ENCODE peak calls at places on chromosome 12, in eight cellular contexts. V, E, F, P, Y, R, J and A are unnamed samples.

GRCh38 chr12:131101006-131101405 is 147.3 kb downstream of the ADGRD1 start:
- DNase-seq in F (no peak), P (no peak), J (peak), Y (no peak), R (no peak), V (no peak), E (no peak), A (no peak)

GRCh38 chr12:110846615-110847566 is at the start of gene CCDC63:
- DNase-seq in Y (peak), E (peak), P (peak), V (peak), J (peak), R (no peak), F (peak), A (no peak)

GRCh38 chr12:52055781-52056711 is 4.8 kb downstream of the NR4A1 start:
- DNase-seq in Y (no peak), J (peak), F (no peak), V (no peak), R (peak), E (no peak), P (no peak), A (no peak)

GRCh38 chr12:80045594-80045993 is 53.7 kb upstream of the OTOGL start:
- DNase-seq in V (no peak), Y (no peak), R (peak), J (no peak), P (no peak), F (no peak), E (no peak), A (peak)

GRCh38 chr12:3380200-3381020 is 110.6 kb upstream of the PRMT8 start:
- DNase-seq in V (no peak), R (no peak), F (no peak), P (no peak), Y (no peak), E (no peak), J (peak), A (no peak)

GRCh38 chr12:116565963-116566362 is 6.8 kb downstream of the MAP1LC3B2 start:
- DNase-seq in Y (no peak), R (no peak), J (no peak), E (no peak), P (no peak), V (no peak), F (no peak), A (no peak)

GRCh38 chr12:6316921-6317692 is 6.6 kb downstream of the PLEKHG6 start:
- DNase-seq in R (no peak), F (no peak), P (no peak), V (no peak), J (no peak), Y (no peak), E (no peak), A (no peak)

GRCh38 chr12:109538191-109538863 is 35.0 kb downstream of the MMAB start:
- DNase-seq in F (no peak), E (no peak), P (no peak), Y (no peak), R (no peak), V (no peak), J (no peak), A (no peak)

GRCh38 chr12:52241205-52241842 is 8.3 kb downstream of the KRT7 start:
- DNase-seq in Y (no peak), R (peak), P (no peak), E (no peak), V (no peak), J (no peak), F (no peak), A (no peak)

GRCh38 chr12:31009976-31010375 is 63.7 kb upstream of the DDX11 start:
- DNase-seq in Y (no peak), V (no peak), P (no peak), R (no peak), E (no peak), F (no peak), J (no peak), A (no peak)

GRCh38 chr12:31008961-31009840 is 64.5 kb upstream of the DDX11 start:
- DNase-seq in R (no peak), F (no peak), Y (no peak), J (no peak), P (no peak), E (no peak), V (no peak), A (no peak)

GRCh38 chr12:31015215-31015614 is 58.4 kb upstream of the DDX11 start:
- DNase-seq in R (no peak), Y (no peak), P (no peak), E (no peak), V (no peak), F (no peak), J (no peak), A (no peak)

GRCh38 chr12:31011336-31011735 is 62.3 kb upstream of the DDX11 start:
- DNase-seq in P (no peak), Y (no peak), V (no peak), J (no peak), R (no peak), E (no peak), F (no peak), A (no peak)

DNA sequence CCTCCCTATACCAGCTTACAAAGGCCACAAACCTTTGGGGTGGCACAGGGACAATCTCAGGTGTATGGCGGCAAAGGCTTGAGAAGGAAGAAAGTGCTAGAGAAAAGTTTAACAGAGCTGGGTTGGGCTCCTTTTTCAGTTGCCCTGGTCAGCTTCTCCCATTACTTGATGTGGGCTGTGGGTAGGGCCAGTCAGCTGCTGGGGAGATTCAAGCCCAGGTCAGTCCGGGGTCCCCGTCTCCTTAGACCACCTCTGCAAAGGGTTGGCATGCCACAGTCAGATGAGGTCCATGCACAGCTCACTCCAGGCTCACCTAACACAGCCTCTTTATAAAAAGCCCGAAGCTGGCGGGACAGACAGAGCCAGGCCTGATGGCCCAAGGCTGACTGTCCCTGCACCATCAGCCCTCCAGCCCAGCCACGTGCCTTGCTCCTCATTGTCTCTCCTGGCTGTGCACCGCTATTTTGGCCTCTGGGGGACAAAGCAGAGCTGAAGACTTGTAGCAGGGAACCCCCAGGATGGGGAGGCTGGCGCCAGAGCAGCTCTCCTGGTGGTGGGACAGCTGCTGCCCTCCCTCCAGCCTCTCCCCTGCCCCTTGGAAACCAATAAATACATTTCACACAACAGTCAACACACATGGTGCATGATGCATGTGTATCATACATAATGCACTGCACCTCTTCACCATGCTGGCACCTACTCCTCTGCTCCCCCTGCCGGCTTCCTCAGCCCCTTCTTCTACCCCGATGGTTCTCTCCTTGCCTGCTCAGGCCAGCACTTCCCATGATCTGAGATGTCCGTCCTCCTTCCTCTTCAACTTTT is 61.7 kb upstream of the DDX11 start:
- DNase-seq in J (no peak), V (no peak), E (no peak), P (no peak), R (no peak), F (no peak), Y (no peak), A (no peak)
- TF ChIP-seq CTCF in J (no peak), V (peak), E (no peak), P (peak), R (peak), F (peak), Y (peak), A (peak)

DNA sequence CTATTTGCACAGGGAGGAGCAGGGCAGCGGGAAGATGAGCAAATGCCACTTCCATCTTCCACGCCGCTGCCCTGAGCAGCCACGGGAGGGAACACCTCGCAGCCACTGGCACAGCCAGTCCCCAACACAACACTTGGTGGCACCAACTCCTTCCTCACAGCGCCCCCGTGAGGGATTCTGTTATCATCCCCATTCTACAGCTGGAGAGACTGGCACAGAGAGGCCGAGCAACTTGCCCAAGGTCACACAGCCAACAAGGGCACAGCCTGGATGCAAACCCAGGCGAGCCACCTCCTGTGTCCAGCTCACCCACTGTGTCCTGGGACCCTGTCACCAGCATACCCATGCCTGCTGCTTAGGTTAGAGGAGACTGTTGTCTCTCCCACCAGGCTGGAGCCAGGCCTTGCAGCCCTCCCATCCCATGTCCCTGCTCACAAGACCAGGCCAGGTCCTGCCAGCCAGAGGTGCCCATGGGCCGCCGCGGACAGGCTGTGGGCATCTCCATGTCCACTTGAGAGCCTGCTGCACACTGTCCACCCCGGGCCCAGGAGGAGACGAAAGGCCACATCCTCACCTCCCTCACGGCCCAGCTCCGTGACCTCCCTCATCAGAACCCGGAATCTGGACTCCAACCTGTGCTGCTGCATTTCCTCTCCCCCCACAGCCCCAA is 57.0 kb downstream of the NCOR2 start:
- DNase-seq in P (no peak), F (no peak), V (no peak), Y (no peak), E (no peak), R (no peak), J (no peak), A (no peak)
- TF ChIP-seq CTCF in P (no peak), F (no peak), V (no peak), Y (no peak), E (no peak), R (no peak), J (no peak), A (peak)

GRCh38 chr12:43107401-43107800 is 444.6 kb downstream of the ADAMTS20 start:
- DNase-seq in P (no peak), F (no peak), J (no peak), R (no peak), Y (no peak), E (no peak), V (no peak), A (no peak)
- TF ChIP-seq CTCF in P (no peak), F (no peak), J (no peak), R (no peak), Y (no peak), E (no peak), V (no peak), A (no peak)

DNA sequence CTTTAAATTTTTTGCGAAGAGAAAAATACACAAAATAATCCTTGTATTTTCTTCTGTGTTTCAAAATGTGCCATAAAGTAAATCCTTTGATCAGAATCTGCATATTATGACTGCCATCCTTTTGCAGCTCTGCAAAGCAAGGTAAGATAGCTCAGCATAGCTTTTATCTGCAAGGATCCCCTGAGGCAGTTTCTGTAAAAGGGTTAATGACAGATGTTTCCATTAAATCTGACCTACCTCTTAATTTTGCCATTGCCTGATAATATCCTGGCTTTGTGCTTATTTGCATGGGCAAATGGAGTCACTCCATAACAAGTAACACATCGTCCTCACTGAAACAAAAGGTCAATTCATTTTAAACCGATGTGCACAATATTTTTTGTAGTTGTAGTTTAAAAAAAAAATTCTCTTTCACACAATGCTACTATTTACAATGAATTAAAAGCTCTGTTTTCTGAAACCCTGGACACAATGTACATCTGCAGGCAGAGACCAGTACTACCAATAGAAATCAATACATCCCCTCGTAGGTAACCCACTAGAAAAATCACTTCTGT is 108.5 kb upstream of the SOX5 start:
- DNase-seq in V (no peak), P (no peak), E (no peak), F (no peak), J (no peak), R (no peak), Y (no peak), A (no peak)
- TF ChIP-seq CTCF in V (no peak), P (no peak), E (no peak), F (no peak), J (no peak), R (no peak), Y (peak), A (no peak)

DNA sequence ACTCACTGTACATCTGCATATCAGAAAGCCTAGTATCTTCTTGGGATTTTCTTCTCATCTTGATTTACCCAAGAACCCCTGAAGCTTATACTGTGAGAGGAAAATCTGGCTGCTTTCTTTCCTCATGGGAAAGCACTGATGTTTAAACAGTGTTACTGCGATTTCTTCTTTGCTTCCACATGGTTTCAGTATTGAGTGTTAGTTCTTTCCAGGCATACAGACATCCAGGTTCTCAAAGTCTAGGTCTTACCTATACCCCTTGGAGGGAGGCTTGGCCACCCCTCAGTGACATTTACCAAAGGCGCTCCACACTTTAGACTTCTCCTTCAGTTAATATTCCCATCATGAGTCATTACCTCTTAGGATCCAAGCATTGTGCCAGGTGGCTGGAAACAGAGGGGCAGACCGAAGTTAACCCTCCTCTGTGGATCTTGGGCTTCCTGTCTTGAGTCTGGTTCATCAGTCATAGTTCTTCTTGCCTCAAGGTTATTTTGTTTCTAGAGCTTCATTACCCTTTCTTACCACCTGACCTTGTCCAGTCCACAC is 79.1 kb downstream of the TMEM117 start:
- DNase-seq in F (no peak), E (no peak), Y (no peak), R (no peak), V (no peak), J (no peak), P (no peak), A (peak)
- TF ChIP-seq CTCF in F (peak), E (no peak), Y (peak), R (no peak), V (peak), J (no peak), P (no peak), A (peak)

GRCh38 chr12:25585662-25586061 is 32.6 kb upstream of the LMNTD1 start:
- DNase-seq in R (no peak), E (no peak), P (no peak), V (no peak), F (no peak), J (no peak), Y (no peak), A (no peak)

GRCh38 chr12:25587346-25587745 is 34.3 kb upstream of the LMNTD1 start:
- DNase-seq in R (no peak), E (no peak), P (no peak), F (no peak), Y (no peak), V (no peak), J (no peak), A (no peak)

GRCh38 chr12:25585021-25585523 is 32.0 kb upstream of the LMNTD1 start:
- DNase-seq in R (peak), E (no peak), F (no peak), J (peak), P (peak), Y (no peak), V (no peak), A (no peak)

GRCh38 chr12:25581067-25581466 is 28.0 kb upstream of the LMNTD1 start:
- DNase-seq in P (no peak), F (no peak), E (no peak), J (no peak), Y (no peak), R (no peak), V (no peak), A (no peak)

DNA sequence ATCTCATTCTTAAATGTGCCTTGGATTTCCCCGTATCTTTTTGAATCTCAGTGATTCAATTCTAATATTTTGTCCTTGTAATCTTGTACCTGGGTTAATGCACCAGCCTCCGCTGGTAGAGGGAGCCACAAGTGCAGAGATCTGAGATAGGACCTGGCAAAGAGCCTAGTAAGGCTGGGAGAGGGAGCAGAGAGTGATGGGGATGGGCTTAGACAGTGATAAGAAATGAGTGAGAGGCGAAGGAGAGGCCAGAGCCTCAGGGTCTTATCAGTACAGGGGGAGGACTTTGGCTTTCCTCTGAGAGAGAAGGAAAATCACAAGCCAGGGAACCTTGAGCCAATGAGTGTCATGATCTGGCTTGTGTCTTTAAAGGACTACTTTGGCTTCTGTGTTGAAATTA is 30.5 kb upstream of the LMNTD1 start:
- DNase-seq in J (peak), Y (no peak), E (no peak), P (peak), F (no peak), V (peak), R (peak), A (no peak)
- TF ChIP-seq CTCF in J (peak), Y (no peak), E (no peak), P (no peak), F (no peak), V (peak), R (peak), A (no peak)

DNA sequence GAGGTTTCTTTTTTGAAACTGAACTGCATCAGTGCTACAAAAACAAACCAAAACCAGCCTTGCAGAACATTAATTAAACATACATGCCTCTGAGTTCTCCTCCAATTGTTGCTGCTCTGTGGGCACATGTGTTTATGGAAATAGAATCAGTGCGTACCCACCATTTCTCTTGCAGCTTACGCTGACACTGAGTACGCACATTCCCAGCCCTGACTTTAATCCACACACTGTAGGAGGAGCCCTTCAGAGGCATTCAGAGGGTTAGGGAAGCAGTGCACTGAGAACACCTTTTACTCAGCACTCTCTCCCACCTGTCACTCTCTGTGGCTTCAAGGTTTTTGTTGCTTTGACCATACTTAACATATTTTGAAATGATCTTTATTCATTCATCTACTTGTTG is 250.5 kb upstream of the PWP1 start:
- DNase-seq in J (no peak), E (no peak), F (no peak), V (no peak), R (peak), Y (no peak), P (no peak), A (no peak)
- TF ChIP-seq CTCF in J (no peak), E (no peak), F (no peak), V (no peak), R (no peak), Y (no peak), P (no peak), A (no peak)